ENCODE peak calls at places on chromosomes 13 and 19, in four cellular contexts. Q is activated naive CD8-positive, alpha-beta T cell treated with anti-CD3 and anti-CD28 coated beads, Interleukin-2, amount 50 U/mL, for 24 hours; B is naive thymus-derived CD4-positive, alpha-beta T cell; S is EH. C is an unnamed sample.

GRCh38 chr13:112686364-112686763 is 3.5 kb upstream of the ATP11A start:
- DNase-seq in Q (no peak), B (no peak), S (no peak), C (no peak)

GRCh38 chr13:93539914-93540313 is 313.3 kb downstream of the GPC6 start:
- DNase-seq in Q (no peak), B (no peak), S (no peak), C (no peak)

GRCh38 chr13:21673592-21674270 is 2.9 kb downstream of the FGF9 start:
- DNase-seq in Q (peak; percentile 39), B (peak; percentile 63), S (peak; percentile 25), C (peak; percentile 36)

GRCh38 chr19:11064831-11065303 is 24.4 kb upstream of the LDLR start:
- DNase-seq in Q (no peak), B (no peak), S (no peak), C (no peak)

GRCh38 chr19:27674701-27675100 is 1538.2 kb downstream of the UQCRFS1 start:
- DNase-seq in Q (no peak), B (no peak), S (no peak), C (no peak)

GRCh38 chr19:5338661-5339469 is 1.7 kb downstream of the PTPRS start:
- DNase-seq in Q (peak; percentile 13), B (no peak), S (no peak), C (no peak)

GRCh38 chr19:10009269-10009665 is 1.0 kb downstream of the COL5A3 start:
- DNase-seq in Q (peak; percentile 53), B (peak; percentile 35), S (peak; percentile 92), C (peak; percentile 92)

GRCh38 chr19:4633140-4633967 is 6.0 kb upstream of the TNFAIP8L1 start:
- DNase-seq in Q (peak; percentile 66), B (peak; percentile 39), S (peak; percentile 71), C (peak; percentile 85)

GRCh38 chr19:47723573-47723923 is 10.3 kb downstream of the EHD2 start:
- DNase-seq in Q (no peak), B (no peak), S (peak; percentile 92), C (peak; percentile 95)

GRCh38 chr13:79273045-79273444 is 133.0 kb downstream of the RBM26 start:
- DNase-seq in Q (no peak), B (no peak), S (no peak), C (no peak)

GRCh38 chr19:54339646-54340358 is 840 bp upstream of the LILRA4 start:
- DNase-seq in Q (no peak), B (no peak), S (no peak), C (no peak)

GRCh38 chr13:112940236-112940635 is 28.8 kb upstream of the MCF2L start:
- DNase-seq in Q (no peak), B (no peak), S (no peak), C (no peak)

GRCh38 chr13:29454931-29455481 is 140.5 kb downstream of the SLC7A1 start:
- DNase-seq in Q (no peak), B (no peak), S (peak; percentile 37), C (peak; percentile 7)

GRCh38 chr19:33303791-33304759 is 1.7 kb upstream of the CEBPA start:
- DNase-seq in Q (no peak), B (no peak), S (peak; percentile 34), C (no peak)

GRCh38 chr19:58117841-58118575 is 20.0 kb upstream of the ZSCAN18 start:
- DNase-seq in Q (no peak), B (no peak), S (no peak), C (no peak)

GRCh38 chr13:50463662-50464061 is 379.8 kb downstream of the DLEU7 start:
- DNase-seq in Q (no peak), B (no peak), S (peak; percentile 36), C (no peak)